ENCODE peak calls at places on chromosome 22, in ten cellular contexts. V, F, A, R, O, H, X, Q, M and U are unnamed samples.

GRCh38 chr22:35413624-35414023 is 13.7 kb downstream of the MCM5 start:
- DNase-seq in V (no peak), F (no peak), A (no peak), R (no peak), O (no peak), H (no peak), X (no peak), Q (no peak), M (no peak), U (no peak)

GRCh38 chr22:31647921-31648320 is 14.1 kb downstream of the PISD start:
- DNase-seq in V (no peak), F (no peak), A (no peak), R (no peak), O (no peak), H (no peak), X (no peak), Q (no peak), M (no peak), U (no peak)

GRCh38 chr22:45703758-45704157 is 32.1 kb downstream of the ATXN10 start:
- DNase-seq in V (no peak), F (no peak), A (no peak), R (no peak), O (no peak), H (no peak), X (no peak), Q (no peak), M (no peak), U (no peak)

GRCh38 chr22:27110985-27111451 is 453.6 kb downstream of the MIAT start:
- DNase-seq in V (no peak), F (no peak), A (peak; percentile 69), R (no peak), O (no peak), H (no peak), X (peak; percentile 27), Q (no peak), M (no peak), U (no peak)

GRCh38 chr22:39479254-39479653 is 22.4 kb downstream of the MGAT3 start:
- DNase-seq in V (no peak), F (no peak), A (no peak), R (no peak), O (no peak), H (no peak), X (no peak), Q (no peak), M (no peak), U (no peak)

GRCh38 chr22:50276143-50276542 is 6.0 kb upstream of the MAPK11 start:
- DNase-seq in V (peak; percentile 85), F (no peak), A (no peak), R (peak; percentile 91), O (no peak), H (no peak), X (peak; percentile 52), Q (no peak), M (no peak), U (no peak)

GRCh38 chr22:45771057-45771456 is 99.4 kb downstream of the ATXN10 start:
- DNase-seq in V (no peak), F (no peak), A (no peak), R (no peak), O (no peak), H (no peak), X (no peak), Q (no peak), M (no peak), U (no peak)

GRCh38 chr22:37806409-37807338 is 1.1 kb upstream of the GCAT start:
- DNase-seq in V (no peak), F (no peak), A (no peak), R (no peak), O (no peak), H (no peak), X (no peak), Q (no peak), M (no peak), U (no peak)

GRCh38 chr22:31742115-31742514 is 7.8 kb downstream of the PRR14L start:
- DNase-seq in V (peak; percentile 3), F (no peak), A (no peak), R (no peak), O (no peak), H (no peak), X (no peak), Q (no peak), M (no peak), U (no peak)

GRCh38 chr22:46004105-46004866 is 27.3 kb upstream of the WNT7B start:
- DNase-seq in V (no peak), F (no peak), A (no peak), R (no peak), O (no peak), H (no peak), X (no peak), Q (no peak), M (peak; percentile 44), U (no peak)